ENCODE peak calls at places on chromosomes 3 and 15, in ten cellular contexts. C, I, N, K, O, U, M, S, T and H are unnamed samples.

GRCh38 chr15:32870240-32871033 is 152.6 kb downstream of the GREM1 start:
- DNase-seq in T (peak; percentile 86), K (peak; percentile 90), O (no peak), U (no peak), C (no peak), S (no peak), I (no peak), M (peak; percentile 100), N (no peak), H (peak; percentile 99)

GRCh38 chr15:73564255-73564654 is 68.9 kb downstream of the NPTN start:
- DNase-seq in O (no peak), U (peak; percentile 55), C (peak; percentile 83), N (peak; percentile 12), T (no peak), S (no peak), M (peak; percentile 47), I (no peak), K (peak; percentile 85), H (peak; percentile 70)

GRCh38 chr3:64138046-64138445 is 87.2 kb downstream of the PRICKLE2 start:
- DNase-seq in N (no peak), S (no peak), O (no peak), K (peak; percentile 34), I (no peak), C (no peak), U (peak; percentile 27), T (no peak), M (no peak), H (no peak)

GRCh38 chr3:24272875-24273274 is 221.8 kb downstream of the THRB start:
- DNase-seq in C (peak; percentile 86), O (no peak), K (no peak), U (peak; percentile 73), S (no peak), N (no peak), M (no peak), T (no peak), I (no peak), H (peak; percentile 49)

GRCh38 chr15:68375191-68375631 is 56.8 kb downstream of the ITGA11 start:
- DNase-seq in K (no peak), C (no peak), N (no peak), M (no peak), I (peak; percentile 29), T (no peak), U (no peak), O (no peak), S (no peak), H (no peak)

GRCh38 chr15:80567721-80568157 is 127.4 kb upstream of the ABHD17C start:
- DNase-seq in U (peak; percentile 68), C (peak; percentile 66), S (peak; percentile 52), O (peak; percentile 87), T (peak; percentile 78), N (peak; percentile 84), K (peak; percentile 86), M (peak; percentile 89), I (peak; percentile 54), H (peak; percentile 87)

GRCh38 chr3:191648787-191649186 is 187.8 kb downstream of the PYDC2 start:
- DNase-seq in U (peak; percentile 9), T (no peak), N (no peak), M (no peak), C (peak; percentile 68), O (no peak), K (no peak), I (no peak), S (no peak), H (no peak)

GRCh38 chr3:133834621-133835417 is 29.2 kb downstream of the SRPRB start:
- DNase-seq in K (no peak), U (no peak), N (no peak), I (no peak), O (no peak), T (no peak), S (no peak), M (no peak), C (no peak), H (no peak)

GRCh38 chr15:59751552-59752413 is 62.7 kb upstream of the BNIP2 start:
- DNase-seq in O (peak; percentile 88), T (peak; percentile 64), M (no peak), S (peak; percentile 53), I (peak; percentile 9), C (peak; percentile 68), N (peak; percentile 52), K (peak; percentile 11), U (peak; percentile 41), H (no peak)

GRCh38 chr3:166445865-166446264 is 608.6 kb upstream of the BCHE start:
- DNase-seq in N (no peak), U (peak; percentile 49), M (peak; percentile 4), O (no peak), I (no peak), C (peak; percentile 40), S (no peak), K (no peak), T (no peak), H (peak; percentile 19)

GRCh38 chr3:122958290-122958689 is 69.3 kb downstream of the SEMA5B start:
- DNase-seq in M (no peak), T (no peak), K (no peak), O (no peak), S (no peak), C (no peak), U (no peak), I (no peak), N (no peak), H (no peak)

GRCh38 chr3:53324011-53324544 is 23.3 kb downstream of the DCP1A start:
- DNase-seq in T (no peak), M (no peak), N (no peak), S (no peak), O (no peak), C (no peak), I (no peak), K (no peak), U (no peak), H (no peak)

GRCh38 chr15:69193948-69194827 is 33.8 kb downstream of the GLCE start:
- DNase-seq in S (no peak), I (no peak), T (no peak), K (peak; percentile 51), C (no peak), N (no peak), M (peak; percentile 75), O (no peak), U (no peak), H (peak; percentile 31)

GRCh38 chr15:41981373-41982132 is 9.2 kb upstream of the EHD4 start:
- DNase-seq in I (no peak), T (no peak), S (no peak), U (no peak), O (no peak), C (no peak), N (no peak), K (peak; percentile 51), M (no peak), H (no peak)

GRCh38 chr3:191321019-191321767 is 8.0 kb upstream of the CCDC50 start:
- DNase-seq in S (no peak), U (no peak), N (no peak), C (no peak), K (no peak), T (no peak), I (no peak), M (no peak), O (no peak), H (no peak)

GRCh38 chr3:121718205-121718846 is 31.2 kb downstream of the GOLGB1 start:
- DNase-seq in N (no peak), U (no peak), T (no peak), M (no peak), K (no peak), C (no peak), I (no peak), S (peak; percentile 81), O (no peak), H (no peak)

GRCh38 chr3:167814441-167814951 is 79.0 kb downstream of the SERPINI1 start:
- DNase-seq in N (peak; percentile 78), S (no peak), K (peak; percentile 75), U (no peak), C (no peak), T (no peak), I (no peak), O (no peak), M (peak; percentile 11), H (peak; percentile 81)

DNA sequence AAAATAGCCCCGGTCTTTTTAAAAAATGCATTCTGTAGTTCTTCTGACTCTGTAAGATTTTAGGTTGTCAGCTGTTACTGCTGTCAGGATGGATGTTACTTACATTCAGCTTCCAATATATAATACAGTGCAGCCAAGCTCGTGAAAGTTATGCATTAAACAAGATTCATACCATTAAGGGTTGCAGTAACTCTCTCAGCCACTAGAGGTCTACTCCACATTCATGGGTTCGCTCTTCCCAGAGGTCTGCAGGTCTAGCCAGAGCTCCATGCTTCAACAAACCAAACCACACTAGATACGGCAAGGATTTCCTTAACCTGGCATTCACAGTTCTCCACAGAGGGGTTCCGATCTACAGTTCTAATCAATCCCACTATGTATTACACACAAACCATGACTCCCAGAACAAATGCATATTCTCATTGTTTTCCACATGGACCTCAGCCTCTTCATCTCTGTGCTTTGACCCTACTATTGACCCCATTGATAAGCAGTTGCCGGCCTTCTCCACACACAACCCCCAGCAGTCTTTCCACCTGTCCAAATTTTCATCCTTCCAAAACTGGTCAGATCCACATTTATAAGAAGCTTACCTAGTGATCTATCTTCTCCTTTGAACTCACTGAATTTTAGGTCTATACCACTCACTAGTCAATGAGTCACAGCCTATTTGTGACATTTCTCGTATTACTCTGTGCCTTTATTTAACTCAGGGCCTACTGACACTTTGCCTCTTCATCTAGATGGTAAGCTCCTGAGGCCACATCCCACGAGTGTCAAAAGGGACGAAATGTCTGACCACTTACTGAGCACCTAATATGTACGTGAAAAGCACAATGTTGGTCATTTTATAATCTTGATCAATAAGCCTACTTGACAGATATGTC is 33.7 kb downstream of the RORA start:
- DNase-seq in N (peak; percentile 71), M (peak; percentile 43), C (no peak), T (peak; percentile 76), I (peak; percentile 6), U (peak; percentile 17), S (peak; percentile 67), K (peak; percentile 61), O (peak; percentile 72), H (peak; percentile 29)
- H3K4me2 ChIP-seq in N (no peak overlapping the region), M (no peak overlapping the region), C (no peak overlapping the region), T (no peak overlapping the region), I (no peak overlapping the region), U (no peak overlapping the region), S (no peak overlapping the region), K (no peak overlapping the region), O (no peak overlapping the region), H (no peak overlapping the region)

GRCh38 chr3:141294848-141295247 is 63.2 kb downstream of the PXYLP1 start:
- DNase-seq in U (peak; percentile 75), N (peak; percentile 33), I (no peak), C (peak; percentile 79), K (peak; percentile 89), O (no peak), T (no peak), S (no peak), M (peak; percentile 88), H (peak; percentile 91)
- H3K4me2 ChIP-seq in U (no peak overlapping the region), N (peak overlapping the region; percentile 77), I (no peak overlapping the region), C (peak overlapping the region; percentile 55), K (peak overlapping the region; percentile 97), O (no peak overlapping the region), T (peak overlapping the region; percentile 42), S (peak overlapping the region; percentile 58), M (peak overlapping the region; percentile 11), H (peak overlapping the region; percentile 95)

GRCh38 chr3:151926956-151927355 is 53.5 kb downstream of the SUCNR1 start:
- DNase-seq in S (no peak), I (no peak), N (peak; percentile 53), T (no peak), O (no peak), M (peak; percentile 76), K (peak; percentile 87), C (peak; percentile 49), U (peak; percentile 60), H (peak; percentile 88)
- H3K4me2 ChIP-seq in S (no peak overlapping the region), I (no peak overlapping the region), N (peak overlapping the region; percentile 76), T (no peak overlapping the region), O (no peak overlapping the region), M (no peak overlapping the region), K (peak overlapping the region; percentile 75), C (peak overlapping the region; percentile 25), U (no peak overlapping the region), H (no peak overlapping the region)

GRCh38 chr3:155835341-155836071 is 18.7 kb downstream of the SLC33A1 start:
- DNase-seq in N (no peak), K (no peak), T (no peak), U (no peak), C (no peak), M (no peak), O (no peak), I (no peak), S (no peak), H (no peak)
- H3K4me2 ChIP-seq in N (no peak overlapping the region), K (no peak overlapping the region), T (no peak overlapping the region), U (no peak overlapping the region), C (no peak overlapping the region), M (no peak overlapping the region), O (no peak overlapping the region), I (no peak overlapping the region), S (no peak overlapping the region), H (no peak overlapping the region)